ENCODE peak calls at places on chromosomes 4 and X, in nine cellular contexts. One of them, this sample, is unnamed.
A peak's percentile ranks its signal among the peaks of the same experiment; 100 is the strongest.

GRCh38 chrX:41303013-41303412 is 30.9 kb upstream of the DDX3X start:
- DNase-seq in activated naive CD8-positive, alpha-beta T cell treated with anti-CD3 and anti-CD28 coated beads, Interleukin-2, amount 50 U/mL, for 24 hours: no peak
- DNase-seq in kidney glomerular epithelial cell: peak; percentile 31
- DNase-seq in GM18507: no peak
- DNase-seq in A549: no peak
- DNase-seq in mesendoderm: no peak
- DNase-seq in foreskin melanocyte: no peak
- DNase-seq in NCI-H2171 treated with DMSO at 0.1 percent for 48 hours: no peak
- DNase-seq in memory B cell: no peak
- DNase-seq in this sample: no peak

GRCh38 chr4:151418385-151418784 is 9.4 kb downstream of the FHIP1A start:
- DNase-seq in activated naive CD8-positive, alpha-beta T cell treated with anti-CD3 and anti-CD28 coated beads, Interleukin-2, amount 50 U/mL, for 24 hours: no peak
- DNase-seq in kidney glomerular epithelial cell: peak; percentile 73
- DNase-seq in GM18507: no peak
- DNase-seq in A549: no peak
- DNase-seq in mesendoderm: peak; percentile 57
- DNase-seq in foreskin melanocyte: no peak
- DNase-seq in NCI-H2171 treated with DMSO at 0.1 percent for 48 hours: no peak
- DNase-seq in memory B cell: no peak
- DNase-seq in this sample: peak; percentile 47

GRCh38 chr4:8252301-8253173 is 17.0 kb upstream of the HTRA3 start:
- DNase-seq in activated naive CD8-positive, alpha-beta T cell treated with anti-CD3 and anti-CD28 coated beads, Interleukin-2, amount 50 U/mL, for 24 hours: no peak
- DNase-seq in kidney glomerular epithelial cell: no peak
- DNase-seq in GM18507: no peak
- DNase-seq in A549: no peak
- DNase-seq in mesendoderm: peak; percentile 60
- DNase-seq in foreskin melanocyte: no peak
- DNase-seq in NCI-H2171 treated with DMSO at 0.1 percent for 48 hours: no peak
- DNase-seq in memory B cell: no peak
- DNase-seq in this sample: no peak

GRCh38 chr4:108193891-108194672 is 25.4 kb upstream of the LEF1 start:
- DNase-seq in activated naive CD8-positive, alpha-beta T cell treated with anti-CD3 and anti-CD28 coated beads, Interleukin-2, amount 50 U/mL, for 24 hours: no peak
- DNase-seq in kidney glomerular epithelial cell: no peak
- DNase-seq in GM18507: no peak
- DNase-seq in A549: no peak
- DNase-seq in mesendoderm: peak; percentile 70
- DNase-seq in foreskin melanocyte: no peak
- DNase-seq in NCI-H2171 treated with DMSO at 0.1 percent for 48 hours: no peak
- DNase-seq in memory B cell: no peak
- DNase-seq in this sample: no peak

GRCh38 chr4:176742211-176742610 is 50.5 kb downstream of the VEGFC start:
- DNase-seq in activated naive CD8-positive, alpha-beta T cell treated with anti-CD3 and anti-CD28 coated beads, Interleukin-2, amount 50 U/mL, for 24 hours: no peak
- DNase-seq in kidney glomerular epithelial cell: no peak
- DNase-seq in GM18507: no peak
- DNase-seq in A549: no peak
- DNase-seq in mesendoderm: no peak
- DNase-seq in foreskin melanocyte: no peak
- DNase-seq in NCI-H2171 treated with DMSO at 0.1 percent for 48 hours: no peak
- DNase-seq in memory B cell: no peak
- DNase-seq in this sample: no peak

GRCh38 chr4:47837582-47838294 is at the start of gene CORIN:
- DNase-seq in activated naive CD8-positive, alpha-beta T cell treated with anti-CD3 and anti-CD28 coated beads, Interleukin-2, amount 50 U/mL, for 24 hours: peak; percentile 27
- DNase-seq in kidney glomerular epithelial cell: no peak
- DNase-seq in GM18507: no peak
- DNase-seq in A549: no peak
- DNase-seq in mesendoderm: peak; percentile 29
- DNase-seq in foreskin melanocyte: no peak
- DNase-seq in NCI-H2171 treated with DMSO at 0.1 percent for 48 hours: no peak
- DNase-seq in memory B cell: no peak
- DNase-seq in this sample: no peak

GRCh38 chr4:182246401-182247205 is 3.4 kb downstream of the TENM3 start:
- DNase-seq in activated naive CD8-positive, alpha-beta T cell treated with anti-CD3 and anti-CD28 coated beads, Interleukin-2, amount 50 U/mL, for 24 hours: no peak
- DNase-seq in kidney glomerular epithelial cell: no peak
- DNase-seq in GM18507: no peak
- DNase-seq in A549: no peak
- DNase-seq in mesendoderm: peak; percentile 78
- DNase-seq in foreskin melanocyte: peak; percentile 32
- DNase-seq in NCI-H2171 treated with DMSO at 0.1 percent for 48 hours: no peak
- DNase-seq in memory B cell: no peak
- DNase-seq in this sample: no peak

GRCh38 chr4:121189351-121189750 is 25.2 kb upstream of the TNIP3 start:
- DNase-seq in activated naive CD8-positive, alpha-beta T cell treated with anti-CD3 and anti-CD28 coated beads, Interleukin-2, amount 50 U/mL, for 24 hours: no peak
- DNase-seq in kidney glomerular epithelial cell: no peak
- DNase-seq in GM18507: no peak
- DNase-seq in A549: no peak
- DNase-seq in mesendoderm: no peak
- DNase-seq in foreskin melanocyte: no peak
- DNase-seq in NCI-H2171 treated with DMSO at 0.1 percent for 48 hours: no peak
- DNase-seq in memory B cell: no peak
- DNase-seq in this sample: no peak

GRCh38 chr4:5712517-5712916 is 1.5 kb downstream of the EVC start:
- DNase-seq in activated naive CD8-positive, alpha-beta T cell treated with anti-CD3 and anti-CD28 coated beads, Interleukin-2, amount 50 U/mL, for 24 hours: no peak
- DNase-seq in kidney glomerular epithelial cell: peak; percentile 71
- DNase-seq in GM18507: no peak
- DNase-seq in A549: no peak
- DNase-seq in mesendoderm: no peak
- DNase-seq in foreskin melanocyte: no peak
- DNase-seq in NCI-H2171 treated with DMSO at 0.1 percent for 48 hours: no peak
- DNase-seq in memory B cell: no peak
- DNase-seq in this sample: no peak

GRCh38 chrX:123884809-123885408 is 25.1 kb downstream of the XIAP start:
- DNase-seq in activated naive CD8-positive, alpha-beta T cell treated with anti-CD3 and anti-CD28 coated beads, Interleukin-2, amount 50 U/mL, for 24 hours: no peak
- DNase-seq in kidney glomerular epithelial cell: peak; percentile 15
- DNase-seq in GM18507: no peak
- DNase-seq in A549: peak; percentile 66
- DNase-seq in mesendoderm: peak; percentile 37
- DNase-seq in foreskin melanocyte: no peak
- DNase-seq in NCI-H2171 treated with DMSO at 0.1 percent for 48 hours: peak; percentile 59
- DNase-seq in memory B cell: no peak
- DNase-seq in this sample: no peak

GRCh38 chr4:7256989-7257810 is 64.9 kb downstream of the SORCS2 start:
- DNase-seq in activated naive CD8-positive, alpha-beta T cell treated with anti-CD3 and anti-CD28 coated beads, Interleukin-2, amount 50 U/mL, for 24 hours: no peak
- DNase-seq in kidney glomerular epithelial cell: no peak
- DNase-seq in GM18507: no peak
- DNase-seq in A549: no peak
- DNase-seq in mesendoderm: no peak
- DNase-seq in foreskin melanocyte: no peak
- DNase-seq in NCI-H2171 treated with DMSO at 0.1 percent for 48 hours: no peak
- DNase-seq in memory B cell: no peak
- DNase-seq in this sample: no peak

GRCh38 chr4:108810087-108810486 is 47.2 kb upstream of the ETNPPL start:
- DNase-seq in activated naive CD8-positive, alpha-beta T cell treated with anti-CD3 and anti-CD28 coated beads, Interleukin-2, amount 50 U/mL, for 24 hours: no peak
- DNase-seq in kidney glomerular epithelial cell: no peak
- DNase-seq in GM18507: no peak
- DNase-seq in A549: no peak
- DNase-seq in mesendoderm: no peak
- DNase-seq in foreskin melanocyte: no peak
- DNase-seq in NCI-H2171 treated with DMSO at 0.1 percent for 48 hours: no peak
- DNase-seq in memory B cell: no peak
- DNase-seq in this sample: no peak

GRCh38 chrX:17038681-17039161 is 92.3 kb downstream of the REPS2 start:
- DNase-seq in activated naive CD8-positive, alpha-beta T cell treated with anti-CD3 and anti-CD28 coated beads, Interleukin-2, amount 50 U/mL, for 24 hours: no peak
- DNase-seq in kidney glomerular epithelial cell: no peak
- DNase-seq in GM18507: no peak
- DNase-seq in A549: no peak
- DNase-seq in mesendoderm: no peak
- DNase-seq in foreskin melanocyte: no peak
- DNase-seq in NCI-H2171 treated with DMSO at 0.1 percent for 48 hours: no peak
- DNase-seq in memory B cell: no peak
- DNase-seq in this sample: no peak

GRCh38 chr4:67861513-67861912 is 22.3 kb downstream of the TMPRSS11D start:
- DNase-seq in activated naive CD8-positive, alpha-beta T cell treated with anti-CD3 and anti-CD28 coated beads, Interleukin-2, amount 50 U/mL, for 24 hours: no peak
- DNase-seq in kidney glomerular epithelial cell: no peak
- DNase-seq in GM18507: no peak
- DNase-seq in A549: no peak
- DNase-seq in mesendoderm: no peak
- DNase-seq in foreskin melanocyte: no peak
- DNase-seq in NCI-H2171 treated with DMSO at 0.1 percent for 48 hours: no peak
- DNase-seq in memory B cell: no peak
- DNase-seq in this sample: no peak

GRCh38 chrX:154593201-154593600 is 8.3 kb downstream of the CTAG1A start:
- DNase-seq in activated naive CD8-positive, alpha-beta T cell treated with anti-CD3 and anti-CD28 coated beads, Interleukin-2, amount 50 U/mL, for 24 hours: no peak
- DNase-seq in kidney glomerular epithelial cell: no peak
- DNase-seq in GM18507: no peak
- DNase-seq in A549: no peak
- DNase-seq in mesendoderm: no peak
- DNase-seq in foreskin melanocyte: no peak
- DNase-seq in NCI-H2171 treated with DMSO at 0.1 percent for 48 hours: no peak
- DNase-seq in memory B cell: no peak
- DNase-seq in this sample: no peak

GRCh38 chrX:106751407-106751806 is 24.9 kb downstream of the RNF128 start:
- DNase-seq in activated naive CD8-positive, alpha-beta T cell treated with anti-CD3 and anti-CD28 coated beads, Interleukin-2, amount 50 U/mL, for 24 hours: no peak
- DNase-seq in kidney glomerular epithelial cell: no peak
- DNase-seq in GM18507: no peak
- DNase-seq in A549: no peak
- DNase-seq in mesendoderm: peak; percentile 0
- DNase-seq in foreskin melanocyte: no peak
- DNase-seq in NCI-H2171 treated with DMSO at 0.1 percent for 48 hours: no peak
- DNase-seq in memory B cell: no peak
- DNase-seq in this sample: no peak

GRCh38 chrX:11629593-11630211 is 36.0 kb downstream of the ARHGAP6 start:
- DNase-seq in activated naive CD8-positive, alpha-beta T cell treated with anti-CD3 and anti-CD28 coated beads, Interleukin-2, amount 50 U/mL, for 24 hours: no peak
- DNase-seq in kidney glomerular epithelial cell: peak; percentile 5
- DNase-seq in GM18507: no peak
- DNase-seq in A549: no peak
- DNase-seq in mesendoderm: peak; percentile 10
- DNase-seq in foreskin melanocyte: peak; percentile 22
- DNase-seq in NCI-H2171 treated with DMSO at 0.1 percent for 48 hours: no peak
- DNase-seq in memory B cell: no peak
- DNase-seq in this sample: no peak

GRCh38 chrX:99703467-99703866 is 706.6 kb downstream of the PCDH19 start:
- DNase-seq in activated naive CD8-positive, alpha-beta T cell treated with anti-CD3 and anti-CD28 coated beads, Interleukin-2, amount 50 U/mL, for 24 hours: no peak
- DNase-seq in kidney glomerular epithelial cell: no peak
- DNase-seq in GM18507: no peak
- DNase-seq in A549: no peak
- DNase-seq in mesendoderm: peak; percentile 18
- DNase-seq in foreskin melanocyte: no peak
- DNase-seq in NCI-H2171 treated with DMSO at 0.1 percent for 48 hours: no peak
- DNase-seq in memory B cell: no peak
- DNase-seq in this sample: no peak

GRCh38 chrX:53265771-53266170 is 15.6 kb downstream of the IQSEC2 start:
- DNase-seq in activated naive CD8-positive, alpha-beta T cell treated with anti-CD3 and anti-CD28 coated beads, Interleukin-2, amount 50 U/mL, for 24 hours: no peak
- DNase-seq in kidney glomerular epithelial cell: peak; percentile 1
- DNase-seq in GM18507: no peak
- DNase-seq in A549: no peak
- DNase-seq in mesendoderm: no peak
- DNase-seq in foreskin melanocyte: no peak
- DNase-seq in NCI-H2171 treated with DMSO at 0.1 percent for 48 hours: no peak
- DNase-seq in memory B cell: no peak
- DNase-seq in this sample: no peak

GRCh38 chr4:181030961-181031360 is 1212.2 kb upstream of the TENM3 start:
- DNase-seq in activated naive CD8-positive, alpha-beta T cell treated with anti-CD3 and anti-CD28 coated beads, Interleukin-2, amount 50 U/mL, for 24 hours: no peak
- DNase-seq in kidney glomerular epithelial cell: no peak
- DNase-seq in GM18507: no peak
- DNase-seq in A549: no peak
- DNase-seq in mesendoderm: no peak
- DNase-seq in foreskin melanocyte: no peak
- DNase-seq in NCI-H2171 treated with DMSO at 0.1 percent for 48 hours: no peak
- DNase-seq in memory B cell: no peak
- DNase-seq in this sample: no peak

GRCh38 chr4:16168144-16168543 is 58.1 kb downstream of the TAPT1 start:
- DNase-seq in activated naive CD8-positive, alpha-beta T cell treated with anti-CD3 and anti-CD28 coated beads, Interleukin-2, amount 50 U/mL, for 24 hours: no peak
- DNase-seq in kidney glomerular epithelial cell: no peak
- DNase-seq in GM18507: no peak
- DNase-seq in A549: no peak
- DNase-seq in mesendoderm: no peak
- DNase-seq in foreskin melanocyte: no peak
- DNase-seq in NCI-H2171 treated with DMSO at 0.1 percent for 48 hours: no peak
- DNase-seq in memory B cell: no peak
- DNase-seq in this sample: no peak

GRCh38 chr4:123528501-123529277 is 132.1 kb downstream of the SPRY1 start:
- DNase-seq in activated naive CD8-positive, alpha-beta T cell treated with anti-CD3 and anti-CD28 coated beads, Interleukin-2, amount 50 U/mL, for 24 hours: no peak
- DNase-seq in kidney glomerular epithelial cell: no peak
- DNase-seq in GM18507: no peak
- DNase-seq in A549: no peak
- DNase-seq in mesendoderm: no peak
- DNase-seq in foreskin melanocyte: no peak
- DNase-seq in NCI-H2171 treated with DMSO at 0.1 percent for 48 hours: no peak
- DNase-seq in memory B cell: no peak
- DNase-seq in this sample: no peak

GRCh38 chr4:113625902-113626301 is 135.6 kb downstream of the CAMK2D start:
- DNase-seq in activated naive CD8-positive, alpha-beta T cell treated with anti-CD3 and anti-CD28 coated beads, Interleukin-2, amount 50 U/mL, for 24 hours: no peak
- DNase-seq in kidney glomerular epithelial cell: no peak
- DNase-seq in GM18507: no peak
- DNase-seq in A549: no peak
- DNase-seq in mesendoderm: no peak
- DNase-seq in foreskin melanocyte: no peak
- DNase-seq in NCI-H2171 treated with DMSO at 0.1 percent for 48 hours: no peak
- DNase-seq in memory B cell: no peak
- DNase-seq in this sample: no peak

GRCh38 chrX:40108084-40108958 is 10.6 kb upstream of the BCOR start:
- DNase-seq in activated naive CD8-positive, alpha-beta T cell treated with anti-CD3 and anti-CD28 coated beads, Interleukin-2, amount 50 U/mL, for 24 hours: no peak
- DNase-seq in kidney glomerular epithelial cell: peak; percentile 50
- DNase-seq in GM18507: no peak
- DNase-seq in A549: peak; percentile 88
- DNase-seq in mesendoderm: peak; percentile 73
- DNase-seq in foreskin melanocyte: no peak
- DNase-seq in NCI-H2171 treated with DMSO at 0.1 percent for 48 hours: peak; percentile 54
- DNase-seq in memory B cell: no peak
- DNase-seq in this sample: no peak

GRCh38 chrX:11757729-11758399 is at the start of gene MSL3:
- DNase-seq in activated naive CD8-positive, alpha-beta T cell treated with anti-CD3 and anti-CD28 coated beads, Interleukin-2, amount 50 U/mL, for 24 hours: peak; percentile 61
- DNase-seq in kidney glomerular epithelial cell: peak; percentile 16
- DNase-seq in GM18507: peak; percentile 39
- DNase-seq in A549: peak; percentile 58
- DNase-seq in mesendoderm: peak; percentile 47
- DNase-seq in foreskin melanocyte: peak; percentile 25
- DNase-seq in NCI-H2171 treated with DMSO at 0.1 percent for 48 hours: peak; percentile 43
- DNase-seq in memory B cell: peak; percentile 49
- DNase-seq in this sample: peak; percentile 7

GRCh38 chr4:169117591-169118081 is 107.6 kb upstream of the CBR4 start:
- DNase-seq in activated naive CD8-positive, alpha-beta T cell treated with anti-CD3 and anti-CD28 coated beads, Interleukin-2, amount 50 U/mL, for 24 hours: no peak
- DNase-seq in kidney glomerular epithelial cell: no peak
- DNase-seq in GM18507: no peak
- DNase-seq in A549: no peak
- DNase-seq in mesendoderm: no peak
- DNase-seq in foreskin melanocyte: peak; percentile 74
- DNase-seq in NCI-H2171 treated with DMSO at 0.1 percent for 48 hours: no peak
- DNase-seq in memory B cell: no peak
- DNase-seq in this sample: no peak

GRCh38 chrX:47030339-47030738 is 47.9 kb upstream of the RGN start:
- DNase-seq in activated naive CD8-positive, alpha-beta T cell treated with anti-CD3 and anti-CD28 coated beads, Interleukin-2, amount 50 U/mL, for 24 hours: no peak
- DNase-seq in kidney glomerular epithelial cell: peak; percentile 58
- DNase-seq in GM18507: peak; percentile 4
- DNase-seq in A549: peak; percentile 71
- DNase-seq in mesendoderm: peak; percentile 58
- DNase-seq in foreskin melanocyte: peak; percentile 50
- DNase-seq in NCI-H2171 treated with DMSO at 0.1 percent for 48 hours: peak; percentile 52
- DNase-seq in memory B cell: no peak
- DNase-seq in this sample: peak; percentile 0

GRCh38 chr4:16588651-16589050 is 309.8 kb downstream of the LDB2 start:
- DNase-seq in activated naive CD8-positive, alpha-beta T cell treated with anti-CD3 and anti-CD28 coated beads, Interleukin-2, amount 50 U/mL, for 24 hours: no peak
- DNase-seq in kidney glomerular epithelial cell: peak; percentile 64
- DNase-seq in GM18507: no peak
- DNase-seq in A549: no peak
- DNase-seq in mesendoderm: no peak
- DNase-seq in foreskin melanocyte: no peak
- DNase-seq in NCI-H2171 treated with DMSO at 0.1 percent for 48 hours: no peak
- DNase-seq in memory B cell: no peak
- DNase-seq in this sample: no peak

This sample was measured in SW 1271.